ENCODE peak calls at places on chromosomes 6 and 20, in four cellular contexts. X, Q, U and S are unnamed samples.

GRCh38 chr6:157614026-157614484 is 209.0 kb upstream of the SNX9 start:
- DNase-seq in X (no peak), Q (no peak), U (peak), S (no peak)

GRCh38 chr20:11919571-11919970 is 1.9 kb downstream of the BTBD3 start:
- DNase-seq in X (no peak), Q (no peak), U (no peak), S (no peak)

GRCh38 chr20:25339608-25340007 is 51.0 kb downstream of the ABHD12 start:
- DNase-seq in X (no peak), Q (no peak), U (peak), S (no peak)

GRCh38 chr6:33112148-33112547 is 36.4 kb downstream of the HLA-DPB1 start:
- DNase-seq in X (peak), Q (no peak), U (peak), S (no peak)

GRCh38 chr20:14055127-14055742 is 59.9 kb downstream of the MACROD2 start:
- DNase-seq in X (peak), Q (no peak), U (peak), S (peak)

GRCh38 chr6:165846123-165846966 is 183.3 kb upstream of the PDE10A start:
- DNase-seq in X (no peak), Q (no peak), U (no peak), S (no peak)

GRCh38 chr6:42368156-42368555 is 83.6 kb downstream of the TRERF1 start:
- DNase-seq in X (peak), Q (no peak), U (no peak), S (no peak)

GRCh38 chr20:46571418-46571817 is 21.0 kb upstream of the OCSTAMP start:
- DNase-seq in X (no peak), Q (no peak), U (no peak), S (no peak)

GRCh38 chr6:19757036-19757435 is 80.1 kb upstream of the ID4 start:
- DNase-seq in X (no peak), Q (no peak), U (peak), S (no peak)

GRCh38 chr6:31805939-31806469 is 762 bp downstream of the LSM2 start:
- DNase-seq in X (no peak), Q (no peak), U (no peak), S (no peak)

GRCh38 chr6:136720045-136720760 is 72.1 kb downstream of the MAP3K5 start:
- DNase-seq in X (no peak), Q (no peak), U (no peak), S (no peak)

GRCh38 chr6:741410-742339 is 48.7 kb upstream of the EXOC2 start:
- DNase-seq in X (no peak), Q (no peak), U (no peak), S (no peak)

GRCh38 chr6:42404494-42404893 is 47.2 kb downstream of the TRERF1 start:
- DNase-seq in X (peak), Q (no peak), U (no peak), S (peak)

GRCh38 chr20:50629675-50630055 is 61.7 kb downstream of the RIPOR3 start:
- DNase-seq in X (no peak), Q (no peak), U (no peak), S (peak)

GRCh38 chr6:583639-584038 is 73.3 kb downstream of the HUS1B start:
- DNase-seq in X (no peak), Q (no peak), U (no peak), S (no peak)

GRCh38 chr6:40743226-40743625 is 156.1 kb upstream of the LRFN2 start:
- DNase-seq in X (peak), Q (peak), U (no peak), S (no peak)

GRCh38 chr20:45253260-45253659 is 1.1 kb downstream of the SLPI start:
- DNase-seq in X (no peak), Q (no peak), U (no peak), S (no peak)

GRCh38 chr20:50295762-50296449 is 105.3 kb downstream of the CEBPB start:
- DNase-seq in X (no peak), Q (no peak), U (no peak), S (no peak)

GRCh38 chr6:124490123-124490522 is 472.1 kb upstream of the RNF217 start:
- DNase-seq in X (no peak), Q (no peak), U (no peak), S (no peak)

GRCh38 chr6:130282234-130282995 is 59.7 kb upstream of the SAMD3 start:
- DNase-seq in X (peak), Q (no peak), U (peak), S (no peak)

GRCh38 chr6:111743318-111743717 is 129.9 kb downstream of the FYN start:
- DNase-seq in X (no peak), Q (no peak), U (no peak), S (no peak)

GRCh38 chr20:43916875-43917371 is 2.3 kb downstream of the TOX2 start:
- DNase-seq in X (no peak), Q (no peak), U (no peak), S (no peak)

GRCh38 chr6:138406443-138406842 is 2.4 kb downstream of the HEBP2 start:
- DNase-seq in X (no peak), Q (peak), U (no peak), S (no peak)

GRCh38 chr6:37994238-37994637 is 174.7 kb downstream of the ZFAND3 start:
- DNase-seq in X (no peak), Q (no peak), U (no peak), S (no peak)

GRCh38 chr6:30167101-30167500 is 3.8 kb downstream of the TRIM15 start:
- DNase-seq in X (no peak), Q (no peak), U (no peak), S (no peak)

GRCh38 chr6:30175765-30176164 is 12.4 kb downstream of the TRIM15 start:
- DNase-seq in X (no peak), Q (no peak), U (no peak), S (no peak)

GRCh38 chr6:30169658-30170614 is 6.6 kb downstream of the TRIM15 start:
- DNase-seq in X (peak), Q (no peak), U (peak), S (peak)

GRCh38 chr6:30171677-30172471 is 8.5 kb downstream of the TRIM15 start:
- DNase-seq in X (no peak), Q (peak), U (no peak), S (no peak)
- TF ChIP-seq PHF8 in X (no peak), Q (no peak), U (no peak), S (no peak)

GRCh38 chr20:47785321-47785899 is at the start of gene SULF2:
- DNase-seq in X (no peak), Q (peak), U (no peak), S (no peak)
- TF ChIP-seq PHF8 in X (no peak), Q (no peak), U (no peak), S (no peak)

DNA sequence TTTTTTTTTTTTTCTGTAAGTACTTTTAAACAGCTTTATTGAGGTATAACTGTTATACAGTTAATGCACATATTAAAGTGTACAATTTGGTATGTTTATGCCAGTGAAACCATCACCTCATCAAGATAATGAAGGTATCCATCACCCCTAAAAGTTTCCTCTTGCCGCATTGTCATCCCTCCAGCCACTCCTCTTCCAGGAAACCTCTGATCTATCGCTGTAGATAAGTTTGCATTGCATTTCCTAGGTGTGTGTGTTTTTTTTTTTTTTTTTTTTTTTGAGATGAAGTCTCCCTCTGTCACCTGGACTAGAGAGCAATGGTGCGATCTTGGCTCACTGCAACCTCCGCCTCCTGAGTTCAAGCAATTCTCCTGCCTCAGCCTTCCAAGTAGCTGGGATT is 3.1 kb downstream of the SLX4IP start:
- DNase-seq in X (peak), Q (no peak), U (no peak), S (no peak)
- TF ChIP-seq PHF8 in X (no peak), Q (no peak), U (no peak), S (no peak)

GRCh38 chr20:22382742-22383141 is 201.6 kb downstream of the FOXA2 start:
- DNase-seq in X (no peak), Q (no peak), U (no peak), S (no peak)
- TF ChIP-seq PHF8 in X (no peak), Q (no peak), U (no peak), S (no peak)

GRCh38 chr6:14751645-14752173 is 494.2 kb upstream of the JARID2 start:
- DNase-seq in X (no peak), Q (no peak), U (no peak), S (no peak)

GRCh38 chr6:14757014-14757413 is 488.9 kb upstream of the JARID2 start:
- DNase-seq in X (no peak), Q (no peak), U (no peak), S (no peak)

GRCh38 chr6:14756370-14756769 is 489.5 kb upstream of the JARID2 start:
- DNase-seq in X (no peak), Q (no peak), U (no peak), S (no peak)

GRCh38 chr6:14757414-14757813 is 488.5 kb upstream of the JARID2 start:
- DNase-seq in X (no peak), Q (no peak), U (no peak), S (no peak)

GRCh38 chr6:14754636-14755513 is 491.0 kb upstream of the JARID2 start:
- DNase-seq in X (no peak), Q (no peak), U (no peak), S (no peak)
- TF ChIP-seq PHF8 in X (no peak), Q (no peak), U (no peak), S (no peak)